ENCODE peak calls at places on chromosome 22, in ten cellular contexts. Z, R, D, W, C, T, L, V, P and X are unnamed samples.

GRCh38 chr22:48139776-48140175 is 1377.3 kb downstream of the TBC1D22A start:
- DNase-seq in Z (no peak), R (no peak), D (no peak), W (no peak), C (no peak), T (no peak), L (no peak), V (no peak), P (no peak), X (no peak)

GRCh38 chr22:46173152-46173551 is 22.8 kb downstream of the PPARA start:
- DNase-seq in Z (no peak), R (no peak), D (no peak), W (no peak), C (no peak), T (no peak), L (no peak), V (no peak), P (no peak), X (no peak)

GRCh38 chr22:46747646-46748045 is 9.6 kb upstream of the CERK start:
- DNase-seq in Z (no peak), R (peak; percentile 34), D (peak; percentile 80), W (no peak), C (no peak), T (no peak), L (no peak), V (no peak), P (no peak), X (no peak)

GRCh38 chr22:43992331-43992821 is 31.7 kb upstream of the PARVB start:
- DNase-seq in Z (no peak), R (no peak), D (no peak), W (no peak), C (no peak), T (no peak), L (no peak), V (no peak), P (peak; percentile 78), X (no peak)

GRCh38 chr22:42077486-42078125 is 1.9 kb upstream of the SMDT1 start:
- DNase-seq in Z (no peak), R (no peak), D (peak; percentile 51), W (peak; percentile 57), C (no peak), T (no peak), L (no peak), V (no peak), P (no peak), X (no peak)

GRCh38 chr22:20751185-20751851 is 22.6 kb upstream of the SERPIND1 start:
- DNase-seq in Z (no peak), R (no peak), D (no peak), W (no peak), C (no peak), T (peak; percentile 20), L (no peak), V (no peak), P (no peak), X (peak; percentile 22)

GRCh38 chr22:33105501-33105911 is 47.3 kb upstream of the SYN3 start:
- DNase-seq in Z (no peak), R (no peak), D (no peak), W (no peak), C (no peak), T (no peak), L (no peak), V (no peak), P (peak; percentile 28), X (no peak)

GRCh38 chr22:46201059-46201757 is 48.9 kb downstream of the CDPF1 start:
- DNase-seq in Z (no peak), R (peak; percentile 73), D (no peak), W (no peak), C (no peak), T (no peak), L (no peak), V (no peak), P (no peak), X (peak; percentile 44)

GRCh38 chr22:47627561-47628253 is 865.3 kb downstream of the TBC1D22A start:
- DNase-seq in Z (no peak), R (no peak), D (no peak), W (peak; percentile 13), C (no peak), T (no peak), L (no peak), V (no peak), P (no peak), X (no peak)

GRCh38 chr22:42697542-42698013 is 23.1 kb downstream of the A4GALT start:
- DNase-seq in Z (peak; percentile 92), R (peak; percentile 81), D (peak; percentile 97), W (peak; percentile 74), C (peak; percentile 91), T (peak; percentile 96), L (peak; percentile 93), V (no peak), P (peak; percentile 73), X (peak; percentile 26)

GRCh38 chr22:48945621-48946458 is 881.8 kb downstream of the BRD1 start:
- DNase-seq in Z (no peak), R (no peak), D (no peak), W (peak; percentile 13), C (no peak), T (no peak), L (no peak), V (no peak), P (no peak), X (no peak)

GRCh38 chr22:20027966-20028854 is 7.3 kb downstream of the TANGO2 start:
- DNase-seq in Z (no peak), R (peak; percentile 19), D (peak; percentile 30), W (no peak), C (no peak), T (no peak), L (no peak), V (peak; percentile 43), P (no peak), X (no peak)

GRCh38 chr22:17777717-17778044 is 3.4 kb upstream of the BID start:
- DNase-seq in Z (no peak), R (no peak), D (no peak), W (no peak), C (no peak), T (no peak), L (no peak), V (no peak), P (no peak), X (no peak)
- H3K4me1 ChIP-seq in Z (peaks cover 10% of the 10 kb centered on the region), R (peaks cover 22% of the 10 kb centered on the region), D (peaks cover 20% of the 10 kb centered on the region), W (peaks cover 9% of the 10 kb centered on the region), C (peaks cover 41% of the 10 kb centered on the region), T (peaks cover 9% of the 10 kb centered on the region), L (peaks cover 9% of the 10 kb centered on the region), V (peaks cover 26% of the 10 kb centered on the region), P (peaks cover 19% of the 10 kb centered on the region), X (peaks cover 9% of the 10 kb centered on the region)

GRCh38 chr22:50189184-50189848 is 3.6 kb downstream of the TRABD start:
- DNase-seq in Z (no peak), R (peak; percentile 86), D (peak; percentile 67), W (peak; percentile 85), C (no peak), T (no peak), L (no peak), V (no peak), P (no peak), X (no peak)
- H3K4me3 ChIP-seq in Z (no peak overlapping the region), R (no peak overlapping the region), D (peak overlapping the region; percentile 50), W (no peak overlapping the region), C (peak overlapping the region; percentile 65), T (no peak overlapping the region), L (no peak overlapping the region), V (no peak overlapping the region), P (no peak overlapping the region), X (no peak overlapping the region)

DNA sequence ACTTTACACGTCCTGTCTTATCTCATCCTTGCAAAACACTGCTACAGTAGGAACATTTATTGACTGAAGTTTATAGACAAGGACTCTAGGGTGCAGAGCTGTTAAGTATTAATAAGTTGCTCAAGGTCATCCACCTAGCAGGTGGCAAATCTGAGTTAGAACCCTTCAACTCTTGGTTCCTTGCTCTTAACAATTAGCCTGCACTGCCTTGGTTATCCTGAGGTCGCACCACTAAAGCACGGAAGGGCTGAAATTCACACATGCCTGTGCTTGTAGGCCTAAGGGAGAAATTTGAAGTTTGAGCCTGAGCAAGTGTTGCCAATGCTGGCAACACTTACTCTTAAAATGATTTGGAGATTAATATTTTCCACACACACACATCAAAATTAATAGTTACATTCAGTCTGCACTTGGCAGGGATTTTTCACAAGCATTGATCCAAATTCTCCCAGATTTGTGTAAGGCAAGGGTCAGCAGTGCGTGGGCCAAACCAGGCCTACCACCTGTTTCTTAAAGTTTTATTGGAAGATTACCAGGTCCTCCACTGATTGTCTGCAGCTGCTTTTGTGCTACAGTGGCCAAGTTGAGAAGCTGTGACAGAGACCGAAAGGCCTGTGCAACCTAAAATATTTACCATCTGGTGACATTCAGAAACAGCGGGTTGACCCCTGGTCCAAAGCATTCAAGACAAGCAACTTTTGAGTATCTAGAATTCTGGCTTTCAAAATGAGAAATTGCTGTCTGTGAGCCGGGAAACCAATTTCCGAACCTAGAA is 16.3 kb downstream of the APOL5 start:
- DNase-seq in Z (no peak), R (no peak), D (no peak), W (no peak), C (no peak), T (no peak), L (peak; percentile 47), V (no peak), P (no peak), X (no peak)
- TF ChIP-seq CTCF in Z (no peak), R (no peak), D (no peak), W (no peak), C (no peak), T (no peak), L (no peak), V (no peak), P (no peak), X (no peak)

GRCh38 chr22:27133951-27134664 is 476.7 kb downstream of the MIAT start:
- DNase-seq in Z (peak; percentile 38), R (no peak), D (peak; percentile 62), W (peak; percentile 56), C (no peak), T (no peak), L (no peak), V (no peak), P (peak; percentile 86), X (no peak)

GRCh38 chr22:27132400-27132799 is 475.0 kb downstream of the MIAT start:
- DNase-seq in Z (no peak), R (no peak), D (no peak), W (no peak), C (no peak), T (no peak), L (no peak), V (no peak), P (no peak), X (no peak)

GRCh38 chr22:27135582-27135981 is 478.2 kb downstream of the MIAT start:
- DNase-seq in Z (no peak), R (no peak), D (no peak), W (no peak), C (no peak), T (peak; percentile 16), L (no peak), V (no peak), P (peak; percentile 73), X (peak; percentile 17)

GRCh38 chr22:27130949-27131745 is 473.8 kb downstream of the MIAT start:
- DNase-seq in Z (no peak), R (no peak), D (no peak), W (no peak), C (no peak), T (no peak), L (no peak), V (no peak), P (no peak), X (no peak)

DNA sequence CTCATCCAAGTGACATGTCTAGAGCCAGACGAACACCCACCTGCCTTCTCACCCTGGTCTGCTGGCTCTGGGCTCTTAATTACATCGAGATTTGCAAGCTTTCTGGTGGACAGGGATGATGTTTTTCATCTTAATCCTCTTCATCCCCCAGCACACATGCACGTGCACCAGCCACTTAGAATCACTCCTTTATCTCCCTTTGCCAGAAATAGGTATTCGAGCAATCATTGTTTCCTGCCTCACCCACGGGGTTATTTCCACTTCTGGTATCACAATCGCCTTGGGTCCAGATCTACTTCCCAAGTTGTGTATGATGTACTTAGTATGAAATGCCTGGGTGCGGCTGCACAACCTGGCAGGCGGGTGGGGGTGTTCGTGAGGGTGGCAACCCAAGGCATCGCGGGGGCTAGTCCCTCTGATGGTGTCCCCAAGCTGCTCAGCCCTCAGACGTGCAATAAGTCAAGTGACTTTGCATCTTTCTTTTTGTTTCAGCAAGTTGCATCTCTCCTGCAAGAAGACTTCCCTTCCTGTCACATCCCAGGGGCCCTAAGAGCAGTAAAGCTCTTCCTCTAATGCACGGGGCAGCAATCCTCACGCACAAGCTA is 475.6 kb downstream of the MIAT start:
- DNase-seq in Z (no peak), R (no peak), D (no peak), W (no peak), C (no peak), T (peak; percentile 24), L (no peak), V (no peak), P (no peak), X (no peak)
- H3K4me1 ChIP-seq in Z (peaks cover 2% of the 10 kb centered on the region), R (no peaks in the 10 kb centered on the region), D (no peaks in the 10 kb centered on the region), W (peaks cover 4% of the 10 kb centered on the region), C (peaks cover 7% of the 10 kb centered on the region), T (peaks cover 17% of the 10 kb centered on the region), L (peaks cover 7% of the 10 kb centered on the region), V (peaks cover 27% of the 10 kb centered on the region), P (peaks cover 13% of the 10 kb centered on the region), X (peaks cover 34% of the 10 kb centered on the region)